ENCODE peak calls at places on chromosome 21, in ten cellular contexts. H, U, D, Z, W, P, X, V, I and K are unnamed samples.

GRCh38 chr21:36959020-36959835 is 7.2 kb downstream of the HLCS start:
- DNase-seq in H (no peak), U (no peak), D (no peak), Z (no peak), W (no peak), P (no peak), X (no peak), V (no peak), I (no peak), K (no peak)

GRCh38 chr21:44816761-44817505 is 929 bp downstream of the SUMO3 start:
- DNase-seq in H (no peak), U (no peak), D (peak; percentile 28), Z (no peak), W (no peak), P (peak; percentile 36), X (no peak), V (no peak), I (no peak), K (no peak)

GRCh38 chr21:16908087-16908486 is 604.8 kb upstream of the CXADR start:
- DNase-seq in H (peak; percentile 30), U (no peak), D (no peak), Z (peak; percentile 8), W (peak; percentile 16), P (peak; percentile 72), X (no peak), V (peak; percentile 62), I (no peak), K (peak; percentile 52)

GRCh38 chr21:25176637-25177412 is 430.5 kb downstream of the MRPL39 start:
- DNase-seq in H (no peak), U (no peak), D (no peak), Z (no peak), W (no peak), P (no peak), X (no peak), V (peak; percentile 1), I (no peak), K (no peak)

GRCh38 chr21:46116189-46116845 is 18.4 kb downstream of the COL6A2 start:
- DNase-seq in H (no peak), U (no peak), D (peak; percentile 3), Z (no peak), W (no peak), P (peak; percentile 14), X (no peak), V (no peak), I (no peak), K (no peak)

GRCh38 chr21:41367598-41368360 is 6.0 kb downstream of the MX2 start:
- DNase-seq in H (no peak), U (no peak), D (no peak), Z (no peak), W (no peak), P (no peak), X (no peak), V (no peak), I (no peak), K (no peak)

GRCh38 chr21:17848228-17848627 is 29.1 kb upstream of the C21orf91 start:
- DNase-seq in H (peak; percentile 92), U (peak; percentile 63), D (peak; percentile 9), Z (no peak), W (peak; percentile 95), P (peak; percentile 20), X (peak; percentile 72), V (peak; percentile 92), I (peak; percentile 9), K (peak; percentile 65)

GRCh38 chr21:46035809-46036695 is 54.5 kb downstream of the COL6A1 start:
- DNase-seq in H (no peak), U (no peak), D (peak; percentile 80), Z (no peak), W (peak; percentile 95), P (peak; percentile 66), X (peak; percentile 90), V (peak; percentile 96), I (peak; percentile 53), K (peak; percentile 67)

GRCh38 chr21:42433946-42434551 is 30.3 kb downstream of the UBASH3A start:
- DNase-seq in H (no peak), U (no peak), D (no peak), Z (no peak), W (no peak), P (no peak), X (no peak), V (no peak), I (peak; percentile 73), K (no peak)

GRCh38 chr21:46458315-46459023 is at the start of gene DIP2A:
- DNase-seq in H (peak; percentile 94), U (peak; percentile 95), D (peak; percentile 95), Z (peak; percentile 78), W (peak; percentile 99), P (peak; percentile 93), X (peak; percentile 82), V (peak; percentile 96), I (peak; percentile 99), K (peak; percentile 83)

GRCh38 chr21:20016431-20017005 is 981.7 kb upstream of the NCAM2 start:
- DNase-seq in H (no peak), U (no peak), D (no peak), Z (no peak), W (no peak), P (no peak), X (no peak), V (no peak), I (no peak), K (no peak)

GRCh38 chr21:36859744-36860501 is 106.5 kb downstream of the HLCS start:
- DNase-seq in H (no peak), U (peak; percentile 91), D (peak; percentile 88), Z (no peak), W (peak; percentile 46), P (peak; percentile 70), X (no peak), V (peak; percentile 47), I (peak; percentile 83), K (no peak)

GRCh38 chr21:37322084-37322483 is 44.5 kb upstream of the DYRK1A start:
- DNase-seq in H (no peak), U (no peak), D (no peak), Z (no peak), W (no peak), P (no peak), X (no peak), V (no peak), I (no peak), K (no peak)

GRCh38 chr21:45098867-45099266 is 24.5 kb downstream of the ADARB1 start:
- DNase-seq in H (peak; percentile 22), U (no peak), D (no peak), Z (no peak), W (peak; percentile 50), P (no peak), X (no peak), V (no peak), I (no peak), K (no peak)

DNA sequence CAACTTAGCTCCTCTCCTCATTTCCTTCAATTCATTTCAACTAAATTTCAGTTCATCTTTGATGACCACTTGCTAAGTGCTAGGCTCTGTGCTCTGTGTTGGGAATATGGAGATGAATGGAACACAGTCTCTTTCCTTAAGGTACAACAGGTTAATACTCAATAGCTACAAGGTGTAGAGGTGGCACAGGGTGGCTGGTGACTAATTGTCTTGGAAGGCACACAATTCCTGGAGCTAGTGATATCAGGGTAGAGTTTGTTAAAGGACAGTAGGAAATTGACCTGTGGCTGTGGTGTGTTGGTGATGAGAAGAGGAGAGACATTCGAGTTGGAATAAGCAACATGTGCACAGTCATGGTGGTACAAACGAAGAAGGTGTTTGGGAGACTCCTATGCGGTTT is 124.9 kb downstream of the RUNX1 start:
- DNase-seq in H (no peak), U (no peak), D (no peak), Z (no peak), W (no peak), P (no peak), X (no peak), V (no peak), I (no peak), K (no peak)
- H3K4me3 ChIP-seq in H (no peak overlapping the region), U (no peak overlapping the region), D (no peak overlapping the region), Z (no peak overlapping the region), W (no peak overlapping the region), P (no peak overlapping the region), X (no peak overlapping the region), V (no peak overlapping the region), I (no peak overlapping the region), K (no peak overlapping the region)

GRCh38 chr21:29424728-29425127 is 126.0 kb downstream of the BACH1 start:
- DNase-seq in H (no peak), U (no peak), D (no peak), Z (no peak), W (no peak), P (no peak), X (no peak), V (no peak), I (no peak), K (no peak)
- TF ChIP-seq CTCF in H (no peak), U (no peak), D (no peak), Z (no peak), W (no peak), P (no peak), X (no peak), V (no peak), I (no peak), K (no peak)

DNA sequence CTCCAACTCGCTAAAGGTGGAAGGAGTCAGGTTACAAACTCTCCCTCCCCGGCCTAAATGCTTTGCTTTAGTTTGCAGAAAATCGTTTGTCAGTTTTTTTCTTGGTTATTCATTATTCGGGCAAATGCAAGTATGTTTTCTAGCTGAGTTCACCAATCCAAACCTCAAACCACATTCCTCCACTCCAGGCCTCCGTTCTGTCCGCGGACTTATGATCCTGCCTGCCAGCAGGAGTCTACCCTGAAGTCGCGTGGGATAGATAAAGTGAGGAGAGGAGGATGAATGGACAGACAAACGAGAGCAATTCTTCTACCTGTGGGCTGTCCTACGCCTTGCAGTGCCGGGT is 1.3 kb downstream of the ADAMTS1 start:
- DNase-seq in H (peak; percentile 42), U (no peak), D (peak; percentile 10), Z (no peak), W (peak; percentile 45), P (no peak), X (no peak), V (peak; percentile 64), I (peak; percentile 39), K (no peak)
- H3K4me3 ChIP-seq in H (peak overlapping the region; percentile 99), U (peak overlapping the region; percentile 36), D (peak overlapping the region; percentile 60), Z (peak overlapping the region; percentile 87), W (peak overlapping the region; percentile 89), P (peak overlapping the region; percentile 69), X (peak overlapping the region; percentile 67), V (peak overlapping the region; percentile 98), I (peak overlapping the region; percentile 89), K (peak overlapping the region; percentile 93)

GRCh38 chr21:35051287-35051818 is 2.3 kb upstream of the RUNX1 start:
- DNase-seq in H (peak; percentile 92), U (no peak), D (peak; percentile 83), Z (peak; percentile 57), W (peak; percentile 50), P (peak; percentile 31), X (peak; percentile 21), V (peak; percentile 97), I (peak; percentile 87), K (peak; percentile 70)
- TF ChIP-seq CTCF in H (peak; percentile 70), U (no peak), D (peak; percentile 19), Z (peak; percentile 30), W (peak; percentile 21), P (no peak), X (peak; percentile 46), V (peak; percentile 74), I (peak; percentile 60), K (peak; percentile 78)

GRCh38 chr21:31185663-31186062 is 147.4 kb upstream of the KRTAP19-8 start:
- DNase-seq in H (no peak), U (no peak), D (no peak), Z (no peak), W (no peak), P (no peak), X (no peak), V (no peak), I (no peak), K (no peak)
- H3K4me3 ChIP-seq in H (no peak overlapping the region), U (no peak overlapping the region), D (no peak overlapping the region), Z (no peak overlapping the region), W (no peak overlapping the region), P (no peak overlapping the region), X (no peak overlapping the region), V (no peak overlapping the region), I (no peak overlapping the region), K (no peak overlapping the region)